ENCODE peak calls at places on chromosomes 4 and X, in nine cellular contexts. M, X, E, Z, T, U, G, W and B are unnamed samples.
A peak's percentile ranks its signal among the peaks of the same experiment; 100 is the strongest.

GRCh38 chr4:67288964-67289363 is 256.3 kb downstream of the CENPC start:
- DNase-seq in M (peak; percentile 53), X (peak; percentile 35), E (no peak), Z (no peak), T (peak; percentile 21), U (no peak), G (no peak), W (no peak), B (peak; percentile 16)

GRCh38 chr4:56127698-56128097 is 179.0 kb downstream of the CEP135 start:
- DNase-seq in M (no peak), X (no peak), E (no peak), Z (no peak), T (peak; percentile 51), U (no peak), G (no peak), W (no peak), B (no peak)

GRCh38 chrX:18873189-18873791 is 110.6 kb downstream of the PHKA2 start:
- DNase-seq in M (peak; percentile 67), X (no peak), E (no peak), Z (no peak), T (no peak), U (no peak), G (no peak), W (no peak), B (no peak)

GRCh38 chr4:38180456-38180855 is 220.3 kb downstream of the PTTG2 start:
- DNase-seq in M (no peak), X (no peak), E (no peak), Z (no peak), T (no peak), U (no peak), G (no peak), W (no peak), B (no peak)

GRCh38 chrX:100424012-100424411 is 13.9 kb upstream of the PCDH19 start:
- DNase-seq in M (no peak), X (peak; percentile 10), E (no peak), Z (no peak), T (no peak), U (no peak), G (no peak), W (no peak), B (no peak)

GRCh38 chr4:163200950-163201349 is 34.3 kb upstream of the NAF1 start:
- DNase-seq in M (no peak), X (no peak), E (no peak), Z (no peak), T (no peak), U (no peak), G (no peak), W (no peak), B (no peak)

GRCh38 chr4:139392797-139393196 is 61.1 kb upstream of the RAB33B start:
- DNase-seq in M (no peak), X (no peak), E (no peak), Z (no peak), T (no peak), U (no peak), G (no peak), W (no peak), B (no peak)

GRCh38 chr4:168585168-168586091 is 88.6 kb downstream of the PALLD start:
- DNase-seq in M (peak; percentile 72), X (peak; percentile 43), E (no peak), Z (no peak), T (peak; percentile 74), U (peak; percentile 80), G (peak; percentile 52), W (peak; percentile 43), B (peak; percentile 34)

GRCh38 chrX:13506574-13506973 is 62.8 kb upstream of the EGFL6 start:
- DNase-seq in M (peak; percentile 35), X (peak; percentile 42), E (peak; percentile 14), Z (no peak), T (peak; percentile 27), U (peak; percentile 33), G (peak; percentile 23), W (peak; percentile 22), B (peak; percentile 59)

GRCh38 chr4:3520276-3520675 is 11.9 kb downstream of the LRPAP1 start:
- DNase-seq in M (no peak), X (no peak), E (no peak), Z (no peak), T (no peak), U (no peak), G (no peak), W (no peak), B (no peak)

GRCh38 chr4:176726803-176727202 is 65.9 kb downstream of the VEGFC start:
- DNase-seq in M (peak; percentile 53), X (no peak), E (no peak), Z (no peak), T (no peak), U (no peak), G (peak; percentile 87), W (no peak), B (no peak)

GRCh38 chrX:87299563-87300160 is 217.9 kb upstream of the KLHL4 start:
- DNase-seq in M (peak; percentile 4), X (peak; percentile 11), E (no peak), Z (no peak), T (no peak), U (no peak), G (no peak), W (peak; percentile 34), B (peak; percentile 1)

GRCh38 chr4:148397771-148398170 is 44.4 kb downstream of the NR3C2 start:
- DNase-seq in M (no peak), X (no peak), E (no peak), Z (no peak), T (no peak), U (no peak), G (no peak), W (no peak), B (no peak)

GRCh38 chr4:71518283-71518989 is 179.6 kb downstream of the SLC4A4 start:
- DNase-seq in M (no peak), X (no peak), E (no peak), Z (no peak), T (no peak), U (no peak), G (no peak), W (no peak), B (no peak)

GRCh38 chrX:45771560-45772340 is 571.1 kb upstream of the DIPK2B start:
- DNase-seq in M (peak; percentile 60), X (no peak), E (peak; percentile 38), Z (no peak), T (no peak), U (no peak), G (peak; percentile 36), W (no peak), B (peak; percentile 25)

GRCh38 chrX:49231333-49232000 is 1.7 kb downstream of the CACNA1F start:
- DNase-seq in M (no peak), X (no peak), E (no peak), Z (no peak), T (no peak), U (no peak), G (no peak), W (no peak), B (no peak)

GRCh38 chr4:56619160-56619559 is 61.9 kb downstream of the HOPX start:
- DNase-seq in M (peak; percentile 29), X (no peak), E (no peak), Z (no peak), T (no peak), U (no peak), G (no peak), W (no peak), B (no peak)

GRCh38 chr4:6974138-6974848 is 64.7 kb downstream of the TBC1D14 start:
- DNase-seq in M (peak; percentile 87), X (peak; percentile 37), E (peak; percentile 64), Z (peak; percentile 69), T (peak; percentile 77), U (peak; percentile 80), G (peak; percentile 67), W (peak; percentile 88), B (peak; percentile 74)

GRCh38 chr4:55947912-55948725 is 626 bp upstream of the CEP135 start:
- DNase-seq in M (peak; percentile 94), X (no peak), E (peak; percentile 70), Z (no peak), T (no peak), U (no peak), G (peak; percentile 93), W (peak; percentile 13), B (peak; percentile 52)

GRCh38 chrX:40097492-40098263 is at the start of gene BCOR:
- DNase-seq in M (peak; percentile 48), X (peak; percentile 81), E (peak; percentile 66), Z (peak; percentile 62), T (peak; percentile 73), U (peak; percentile 75), G (no peak), W (peak; percentile 64), B (no peak)

GRCh38 chr4:185508162-185508561 is 27.1 kb downstream of the PDLIM3 start:
- DNase-seq in M (no peak), X (no peak), E (no peak), Z (no peak), T (no peak), U (no peak), G (no peak), W (no peak), B (no peak)

GRCh38 chrX:7027071-7027470 is 120.4 kb upstream of the STS start:
- DNase-seq in M (no peak), X (peak; percentile 38), E (no peak), Z (no peak), T (no peak), U (no peak), G (no peak), W (no peak), B (no peak)

GRCh38 chrX:155876704-155877103 is 4.4 kb upstream of the VAMP7 start:
- DNase-seq in M (no peak), X (no peak), E (no peak), Z (no peak), T (no peak), U (no peak), G (no peak), W (no peak), B (peak; percentile 21)

GRCh38 chrX:45598841-45599240 is 398.2 kb upstream of the DIPK2B start:
- DNase-seq in M (peak; percentile 89), X (no peak), E (no peak), Z (no peak), T (no peak), U (no peak), G (no peak), W (no peak), B (no peak)

GRCh38 chrX:72107320-72107719 is 24.4 kb downstream of the RTL5 start:
- DNase-seq in M (peak; percentile 41), X (no peak), E (no peak), Z (no peak), T (no peak), U (no peak), G (no peak), W (no peak), B (no peak)

GRCh38 chrX:40170830-40171512 is 73.2 kb upstream of the BCOR start:
- DNase-seq in M (no peak), X (peak; percentile 74), E (no peak), Z (no peak), T (peak; percentile 48), U (no peak), G (no peak), W (no peak), B (peak; percentile 18)

GRCh38 chrX:136766785-136767103 is 14.0 kb downstream of the ARHGEF6 start:
- DNase-seq in M (no peak), X (peak; percentile 31), E (no peak), Z (no peak), T (no peak), U (no peak), G (no peak), W (no peak), B (no peak)

GRCh38 chr4:94909645-94910044 is 151.9 kb downstream of the BMPR1B start:
- DNase-seq in M (no peak), X (no peak), E (no peak), Z (no peak), T (no peak), U (no peak), G (no peak), W (no peak), B (no peak)

GRCh38 chr4:18401435-18401834 is 379.9 kb upstream of the LCORL start:
- DNase-seq in M (no peak), X (no peak), E (no peak), Z (no peak), T (no peak), U (no peak), G (no peak), W (no peak), B (no peak)

GRCh38 chrX:320126-320783 is 1.7 kb upstream of the GTPBP6 start:
- DNase-seq in M (no peak), X (no peak), E (no peak), Z (no peak), T (peak; percentile 45), U (peak; percentile 25), G (no peak), W (no peak), B (no peak)

GRCh38 chr4:104279744-104280143 is 214.9 kb downstream of the CXXC4 start:
- DNase-seq in M (no peak), X (no peak), E (no peak), Z (no peak), T (no peak), U (no peak), G (no peak), W (peak; percentile 64), B (no peak)